ENCODE peak calls at places on chromosomes 11 and 22, in six cellular contexts. G is activated CD8-positive, alpha-beta T cell treated with anti-CD3 and anti-CD28 coated beads for 36 hours; K is stimulated activated naive B cell treated with anti-CD40 and anti-IgM and Interleukin-4, amounts not matched to agents 10 μg/mL and 1 μg/mL and 100 μg/mL, for 72 hours; J is right cardiac atrium; U is sciatic nerve; Q is stimulated activated naive CD8-positive, alpha-beta T cell treated with anti-CD3 and anti-CD28 coated beads, Interleukin-15, amount 100 ng/mL, for 72 hours. T is an unnamed sample.

GRCh38 chr22:39446239-39446721 is 10.5 kb upstream of the MGAT3 start:
- ATAC-seq in J (peak; percentile 27), Q (peak; percentile 42), K (peak; percentile 68), G (peak; percentile 47), U (no peak), T (peak; percentile 5)

GRCh38 chr22:29615705-29616104 is 12.3 kb downstream of the NF2 start:
- ATAC-seq in Q (no peak), U (no peak), K (no peak), G (no peak), J (no peak), T (no peak)

GRCh38 chr11:31826530-31827438 is 15.7 kb upstream of the PAX6 start:
- ATAC-seq in J (no peak), K (no peak), Q (no peak), U (no peak), G (no peak), T (no peak)

GRCh38 chr22:35993048-35993714 is 35.4 kb downstream of the RBFOX2 start:
- ATAC-seq in U (no peak), K (no peak), G (no peak), J (no peak), Q (no peak), T (no peak)

GRCh38 chr11:36155770-36156485 is 133.3 kb downstream of the COMMD9 start:
- ATAC-seq in J (no peak), K (no peak), G (no peak), Q (no peak), U (peak; percentile 18), T (no peak)

GRCh38 chr11:6719588-6719987 is 36.4 kb upstream of the MRPL17 start:
- ATAC-seq in G (no peak), Q (no peak), K (no peak), J (no peak), U (peak; percentile 30), T (no peak)

GRCh38 chr22:37824674-37825641 is 1.8 kb downstream of the GALR3 start:
- ATAC-seq in G (peak; percentile 73), K (peak; percentile 57), Q (peak; percentile 72), U (no peak), J (no peak), T (peak; percentile 75)

GRCh38 chr22:30167327-30167726 is 79.2 kb downstream of the LIF start:
- ATAC-seq in Q (peak; percentile 84), K (no peak), G (peak; percentile 56), J (no peak), U (no peak), T (peak; percentile 90)

GRCh38 chr22:50545522-50546325 is at the start of gene KLHDC7B:
- ATAC-seq in J (no peak), G (peak; percentile 28), U (peak; percentile 4), K (no peak), Q (peak; percentile 69), T (no peak)

GRCh38 chr11:75500742-75501141 is 25.0 kb downstream of the GDPD5 start:
- ATAC-seq in G (no peak), K (no peak), U (no peak), J (no peak), Q (no peak), T (no peak)

GRCh38 chr11:126115253-126115540 is 52.5 kb upstream of the CDON start:
- ATAC-seq in J (peak; percentile 63), Q (peak; percentile 6), K (no peak), G (no peak), U (peak; percentile 2), T (no peak)

GRCh38 chr11:34495724-34496377 is 17.7 kb downstream of the ELF5 start:
- ATAC-seq in K (no peak), G (no peak), U (peak; percentile 27), J (no peak), Q (no peak), T (no peak)

GRCh38 chr22:50722716-50723428 is 15.1 kb upstream of the ACR start:
- ATAC-seq in Q (no peak), U (no peak), G (no peak), J (no peak), K (no peak), T (no peak)

GRCh38 chr11:86999388-86999787 is 38.3 kb upstream of the TMEM135 start:
- ATAC-seq in G (no peak), U (no peak), J (no peak), Q (no peak), K (no peak), T (no peak)

GRCh38 chr11:108886608-108887007 is 221.7 kb downstream of the DDX10 start:
- ATAC-seq in Q (no peak), U (no peak), G (no peak), K (no peak), J (peak; percentile 43), T (no peak)

GRCh38 chr22:27260087-27260730 is 541.3 kb downstream of the MN1 start:
- ATAC-seq in Q (no peak), G (no peak), U (no peak), K (no peak), J (no peak), T (no peak)

GRCh38 chr11:32435152-32435480 is 223 bp downstream of the WT1 start:
- ATAC-seq in U (no peak), Q (peak; percentile 14), K (no peak), G (no peak), J (peak; percentile 33), T (no peak)

T was measured in activated T-helper 17 cell treated with anti-CD3 and anti-CD28 coated beads, Interleukin-2, amount 50 U/mL, for 72 hours.